ENCODE peak calls at places on chromosomes 13 and 19, in nine cellular contexts. R is AG08395; S is activated T-cell treated with anti-CD3 and anti-CD28 coated beads for 24 hours; M is colonic mucosa; D is WTC11; B is osteocyte; T is osteoblast; H is SK-MEL-5; G is stimulated activated CD4-positive, alpha-beta T cell treated with anti-CD3 and anti-CD28 coated beads, Interleukin-2, amount 100 ng/mL, for 48 hours. E is an unnamed sample.

GRCh38 chr19:21699197-21699596 is 68.2 kb downstream of the ZNF100 start:
- DNase-seq in D (peak; percentile 30), M (no peak), H (no peak), G (no peak), B (no peak), S (no peak), R (no peak), T (no peak), E (no peak)

GRCh38 chr13:40406405-40407138 is 259.9 kb downstream of the FOXO1 start:
- DNase-seq in B (no peak), T (peak; percentile 52), G (no peak), S (no peak), M (no peak), R (peak; percentile 56), H (no peak), D (no peak), E (no peak)

GRCh38 chr13:109810761-109811510 is 24.6 kb upstream of the IRS2 start:
- DNase-seq in H (no peak), S (no peak), G (no peak), M (no peak), T (no peak), D (no peak), B (no peak), R (no peak), E (no peak)

GRCh38 chr19:5903054-5903501 is 512 bp downstream of the NDUFA11 start:
- DNase-seq in T (peak; percentile 94), M (no peak), B (no peak), H (no peak), R (peak; percentile 60), D (no peak), S (no peak), G (no peak), E (no peak)

GRCh38 chr19:50358483-50359431 is 6.7 kb downstream of the NAPSA start:
- DNase-seq in T (peak; percentile 93), S (peak; percentile 69), H (peak; percentile 81), M (peak; percentile 61), R (peak; percentile 91), B (no peak), G (peak; percentile 73), D (no peak), E (peak; percentile 90)

GRCh38 chr13:73025212-73026012 is 33.4 kb upstream of the KLF5 start:
- DNase-seq in B (no peak), G (no peak), M (no peak), H (no peak), D (no peak), S (no peak), R (no peak), T (no peak), E (no peak)

GRCh38 chr13:73326215-73326558 is 267.4 kb downstream of the KLF5 start:
- DNase-seq in B (no peak), S (no peak), M (no peak), T (no peak), D (no peak), R (no peak), H (no peak), G (no peak), E (no peak)

GRCh38 chr19:3440082-3440481 is 40.2 kb downstream of the SMIM24 start:
- DNase-seq in R (peak; percentile 51), D (peak; percentile 87), T (peak; percentile 80), S (peak; percentile 46), B (no peak), M (peak; percentile 75), G (peak; percentile 50), H (peak; percentile 69), E (peak; percentile 45)

GRCh38 chr19:14375582-14376291 is 5.5 kb upstream of the ADGRE5 start:
- DNase-seq in B (no peak), D (no peak), R (no peak), M (no peak), G (no peak), S (no peak), H (no peak), T (peak; percentile 87), E (no peak)